ENCODE peak calls at places on chromosomes 1 and 21, in nine cellular contexts. M, H, D, A, L, C, I, X and F are unnamed samples.

GRCh38 chr1:77068013-77068412 is 151.2 kb downstream of the PIGK start:
- DNase-seq in C (peak), I (no peak), H (no peak), L (no peak), X (no peak), D (no peak), A (no peak), M (no peak), F (no peak)

GRCh38 chr1:12184008-12184681 is 17.4 kb downstream of the TNFRSF1B start:
- DNase-seq in M (peak), X (peak), H (no peak), C (no peak), L (no peak), D (no peak), I (no peak), A (peak), F (no peak)

GRCh38 chr1:165207774-165208359 is 148.6 kb downstream of the LMX1A start:
- DNase-seq in M (no peak), A (no peak), X (no peak), C (no peak), L (no peak), H (no peak), D (no peak), I (no peak), F (no peak)

GRCh38 chr21:25179116-25179515 is 428.2 kb downstream of the MRPL39 start:
- DNase-seq in A (no peak), L (no peak), I (no peak), H (no peak), M (no peak), X (no peak), C (no peak), D (no peak), F (no peak)

GRCh38 chr1:7915826-7916225 is 24.8 kb downstream of the TNFRSF9 start:
- DNase-seq in C (no peak), D (no peak), A (no peak), L (no peak), H (no peak), M (no peak), X (no peak), I (no peak), F (no peak)

GRCh38 chr21:45412491-45412890 is 7.5 kb downstream of the COL18A1 start:
- DNase-seq in M (peak), H (no peak), L (no peak), I (no peak), D (no peak), C (no peak), X (no peak), A (no peak), F (no peak)

GRCh38 chr1:36253463-36253862 is 29.2 kb downstream of the THRAP3 start:
- DNase-seq in M (no peak), X (no peak), L (no peak), A (no peak), I (no peak), C (no peak), D (no peak), H (no peak), F (no peak)

GRCh38 chr1:227396539-227397355 is 78.5 kb upstream of the CDC42BPA start:
- DNase-seq in C (peak), M (no peak), D (no peak), X (no peak), I (no peak), L (no peak), H (no peak), A (no peak), F (no peak)

GRCh38 chr1:108590947-108591346 is 31.0 kb downstream of the EEIG2 start:
- DNase-seq in L (no peak), X (no peak), M (no peak), D (no peak), I (no peak), C (peak), A (peak), H (no peak), F (no peak)

GRCh38 chr1:59184506-59184905 is 112.4 kb upstream of the FGGY start:
- DNase-seq in X (no peak), M (no peak), A (no peak), H (no peak), D (no peak), L (no peak), C (no peak), I (no peak), F (no peak)

GRCh38 chr1:20124451-20125057 is 5.2 kb upstream of the PLA2G2D start:
- DNase-seq in X (peak), C (peak), M (no peak), L (no peak), H (no peak), A (peak), I (no peak), D (no peak), F (no peak)

GRCh38 chr1:212782422-212783154 is 9.0 kb downstream of the NSL1 start:
- DNase-seq in X (no peak), L (peak), C (peak), A (peak), I (no peak), M (no peak), D (no peak), H (no peak), F (peak)

GRCh38 chr1:229197225-229197677 is 73.7 kb upstream of the RAB4A start:
- DNase-seq in M (no peak), C (no peak), X (no peak), H (no peak), I (no peak), L (no peak), D (no peak), A (no peak), F (no peak)

GRCh38 chr1:84505167-84506001 is 802 bp upstream of the SPATA1 start:
- DNase-seq in H (peak), M (no peak), C (peak), X (no peak), A (peak), L (peak), I (peak), D (no peak), F (no peak)

GRCh38 chr21:41681336-41681801 is 85.5 kb downstream of the RIPK4 start:
- DNase-seq in C (peak), H (no peak), A (no peak), M (peak), I (no peak), L (no peak), D (no peak), X (no peak), F (no peak)

GRCh38 chr1:201542166-201543045 is 3.5 kb downstream of the NAV1 start:
- DNase-seq in L (no peak), H (no peak), I (no peak), D (no peak), X (no peak), A (peak), C (no peak), M (no peak), F (no peak)

GRCh38 chr1:2525896-2526823 is at the start of gene PANK4:
- DNase-seq in C (peak), M (peak), A (peak), H (peak), X (peak), L (peak), D (peak), I (peak), F (peak)

GRCh38 chr1:161736332-161736969 is 13.1 kb upstream of the DUSP12 start:
- DNase-seq in X (no peak), M (no peak), L (no peak), I (no peak), D (no peak), A (peak), H (no peak), C (peak), F (no peak)